ENCODE peak calls at places on chromosomes 3 and 15, in five cellular contexts. H is heart right ventricle, X is lower lobe of right lung, D is body of pancreas, M is stomach. R is an unnamed sample.
A peak's percentile ranks its signal among the peaks of the same experiment; 100 is the strongest.

GRCh38 chr3:115790759-115791158 is 167.4 kb downstream of the GAP43 start:
- DNase-seq in H (no peak), X (no peak), D (no peak), M (no peak), R (no peak)

GRCh38 chr15:89576417-89576773 is 1.1 kb downstream of the TICRR start:
- DNase-seq in H (no peak), X (no peak), D (no peak), M (no peak), R (no peak)

GRCh38 chr3:184322731-184323487 is 8.5 kb downstream of the EIF4G1 start:
- DNase-seq in H (no peak), X (no peak), D (no peak), M (no peak), R (no peak)

GRCh38 chr3:58032186-58032585 is 24.0 kb downstream of the FLNB start:
- DNase-seq in H (no peak), X (no peak), D (no peak), M (no peak), R (no peak)

GRCh38 chr15:42014406-42014805 is 6.4 kb downstream of the PLA2G4E start:
- DNase-seq in H (no peak), X (no peak), D (no peak), M (no peak), R (no peak)

GRCh38 chr15:98581715-98582114 is 66.6 kb upstream of the IGF1R start:
- DNase-seq in H (no peak), X (no peak), D (no peak), M (no peak), R (no peak)

GRCh38 chr3:111339017-111339416 is 203.0 kb upstream of the CD96 start:
- DNase-seq in H (no peak), X (no peak), D (no peak), M (no peak), R (no peak)

GRCh38 chr3:120093119-120093922 is 926 bp downstream of the GSK3B start:
- DNase-seq in H (peak; percentile 84), X (no peak), D (no peak), M (no peak), R (peak; percentile 3)

GRCh38 chr15:78550815-78551214 is 10.6 kb downstream of the PSMA4 start:
- DNase-seq in H (no peak), X (no peak), D (no peak), M (no peak), R (no peak)

GRCh38 chr3:168341192-168341816 is 245.6 kb upstream of the GOLIM4 start:
- DNase-seq in H (no peak), X (no peak), D (no peak), M (no peak), R (no peak)

GRCh38 chr3:60216462-60216861 is 1034.8 kb downstream of the FHIT start:
- DNase-seq in H (no peak), X (no peak), D (no peak), M (no peak), R (no peak)

GRCh38 chr3:55817177-55817576 is 330.1 kb upstream of the WNT5A start:
- DNase-seq in H (no peak), X (no peak), D (no peak), M (no peak), R (no peak)

GRCh38 chr15:52529289-52529929 is 729 bp upstream of the MYO5A start:
- DNase-seq in H (no peak), X (no peak), D (no peak), M (no peak), R (no peak)

GRCh38 chr15:33742807-33743206 is 225.5 kb upstream of the CHRM5 start:
- DNase-seq in H (no peak), X (no peak), D (no peak), M (no peak), R (no peak)

GRCh38 chr3:194103475-194103874 is 32.5 kb upstream of the HES1 start:
- DNase-seq in H (no peak), X (no peak), D (no peak), M (no peak), R (no peak)

GRCh38 chr3:170534232-170534631 is 51.6 kb downstream of the SLC7A14 start:
- DNase-seq in H (no peak), X (no peak), D (no peak), M (no peak), R (no peak)

GRCh38 chr15:95377251-95377852 is 953.1 kb upstream of the NR2F2 start:
- DNase-seq in H (no peak), X (no peak), D (no peak), M (no peak), R (no peak)

GRCh38 chr3:14791343-14791945 is 27.3 kb upstream of the FGD5 start:
- DNase-seq in H (peak; percentile 79), X (peak; percentile 66), D (peak; percentile 43), M (peak; percentile 70), R (no peak)

DNA sequence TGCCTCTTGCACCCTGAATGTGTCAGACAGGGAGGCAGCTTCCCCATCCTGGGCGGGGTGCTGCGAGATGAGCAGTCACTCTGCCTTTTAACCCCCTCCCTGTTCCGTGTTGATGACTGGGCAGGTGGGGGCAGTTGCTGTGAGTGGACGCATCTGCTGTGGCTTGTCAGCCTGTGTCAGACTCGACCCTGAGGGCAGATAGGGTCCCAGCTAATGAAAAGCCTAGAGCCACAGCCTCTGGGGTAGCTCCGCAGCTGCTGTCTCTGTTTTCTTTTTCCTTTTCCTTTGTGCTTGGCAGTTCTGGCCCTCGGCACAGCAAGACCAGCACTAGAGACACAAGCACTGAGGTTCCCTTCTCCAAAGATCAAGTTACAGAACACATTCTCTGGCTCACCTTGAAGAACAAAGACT is 43.0 kb upstream of the GLCE start:
- DNase-seq in H (no peak), X (no peak), D (no peak), M (no peak), R (no peak)
- H3K27ac ChIP-seq in H (no peak overlapping the region), X (no peak overlapping the region), D (no peak overlapping the region), M (no peak overlapping the region), R (no peak overlapping the region)

DNA sequence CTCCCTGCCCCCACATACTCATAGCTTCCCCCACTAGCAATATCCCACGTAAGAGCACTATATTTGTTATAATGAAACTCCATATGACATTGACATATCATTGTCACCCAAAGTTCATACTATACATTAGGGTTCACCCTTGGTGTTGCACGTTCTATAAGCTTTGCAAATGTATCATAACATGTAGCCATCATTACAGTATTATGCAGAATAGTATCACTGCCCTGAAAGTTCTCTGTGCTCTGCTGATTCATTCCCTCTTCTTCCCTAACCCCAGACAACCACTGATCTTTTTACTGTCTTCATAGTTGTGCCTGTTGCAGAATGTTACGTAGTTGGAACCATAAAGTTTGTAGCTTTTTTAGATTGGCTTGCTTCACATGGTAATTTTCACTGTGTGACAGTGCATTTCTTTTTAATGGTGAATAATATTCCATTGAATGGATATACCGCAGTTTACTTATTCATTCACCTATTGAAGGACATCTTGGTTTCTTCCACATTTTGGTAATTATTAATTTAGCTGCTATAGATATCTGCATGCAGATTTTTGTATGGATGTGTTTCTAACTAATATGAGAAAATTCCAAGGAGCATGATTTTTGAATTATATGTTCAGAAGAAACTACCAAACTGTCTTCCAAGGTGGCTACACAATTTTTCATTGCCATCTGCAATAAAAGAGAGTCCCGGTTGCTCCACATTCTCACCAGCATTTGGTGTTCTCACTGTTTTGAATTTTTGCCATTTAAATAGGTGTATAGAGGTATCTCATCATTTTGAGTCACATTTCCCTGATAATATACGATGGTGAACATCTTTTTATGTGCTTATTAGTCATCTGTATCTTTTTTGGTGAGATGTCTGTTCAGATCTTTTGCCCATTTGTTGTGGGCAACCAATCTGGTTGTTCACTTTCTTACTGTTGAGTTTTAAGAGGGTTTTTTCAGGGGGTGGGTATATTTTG is 59.7 kb downstream of the CD200 start:
- DNase-seq in H (no peak), X (no peak), D (no peak), M (no peak), R (no peak)
- H3K27ac ChIP-seq in H (no peak overlapping the region), X (no peak overlapping the region), D (no peak overlapping the region), M (peak overlapping the region; percentile 79), R (peak overlapping the region; percentile 89)

DNA sequence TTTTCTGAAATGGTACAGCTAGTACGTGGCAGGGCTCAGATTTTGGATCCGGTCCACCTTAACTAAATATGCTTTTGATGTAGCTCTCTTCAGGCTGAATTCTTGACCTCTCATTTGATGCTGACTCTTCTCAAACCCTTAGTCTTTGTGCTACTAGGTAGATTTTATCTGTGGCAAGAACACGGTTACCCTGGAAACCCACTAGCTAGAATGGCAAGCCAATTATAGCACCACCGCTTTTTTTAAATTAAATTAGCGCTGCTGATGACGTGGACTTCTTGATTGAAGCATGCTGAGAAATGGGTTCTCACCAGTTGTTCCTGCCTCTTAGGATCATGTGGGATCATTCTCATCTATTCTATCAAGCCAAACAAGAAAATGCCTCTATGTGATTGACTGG is 421.5 kb downstream of the LPP start:
- DNase-seq in H (no peak), X (no peak), D (no peak), M (no peak), R (no peak)
- H3K27ac ChIP-seq in H (no peak overlapping the region), X (no peak overlapping the region), D (no peak overlapping the region), M (no peak overlapping the region), R (no peak overlapping the region)

GRCh38 chr15:101121511-101122090 is 130.2 kb downstream of the CHSY1 start:
- DNase-seq in H (peak; percentile 87), X (peak; percentile 84), D (peak; percentile 21), M (peak; percentile 73), R (no peak)

GRCh38 chr15:101124731-101125558 is 126.9 kb downstream of the CHSY1 start:
- DNase-seq in H (no peak), X (no peak), D (no peak), M (no peak), R (no peak)

GRCh38 chr15:101122806-101123205 is 129.0 kb downstream of the CHSY1 start:
- DNase-seq in H (no peak), X (no peak), D (no peak), M (no peak), R (no peak)

GRCh38 chr15:101122266-101122665 is 129.6 kb downstream of the CHSY1 start:
- DNase-seq in H (no peak), X (no peak), D (no peak), M (no peak), R (no peak)

GRCh38 chr15:101123222-101123910 is 128.5 kb downstream of the CHSY1 start:
- DNase-seq in H (no peak), X (no peak), D (no peak), M (no peak), R (no peak)
- H3K27ac ChIP-seq in H (peak overlapping the region; percentile 94), X (no peak overlapping the region), D (no peak overlapping the region), M (no peak overlapping the region), R (no peak overlapping the region)

GRCh38 chr3:64685331-64685799 is 2.4 kb downstream of the ADAMTS9 start:
- DNase-seq in H (peak; percentile 75), X (peak; percentile 56), D (peak; percentile 25), M (no peak), R (peak; percentile 10)
- H3K27ac ChIP-seq in H (peak overlapping the region; percentile 94), X (peak overlapping the region; percentile 95), D (peak overlapping the region; percentile 73), M (peak overlapping the region; percentile 89), R (peak overlapping the region; percentile 58)

GRCh38 chr3:190008432-190008831 is 112.3 kb downstream of the P3H2 start:
- DNase-seq in H (no peak), X (no peak), D (no peak), M (no peak), R (no peak)
- H3K27ac ChIP-seq in H (no peak overlapping the region), X (no peak overlapping the region), D (no peak overlapping the region), M (no peak overlapping the region), R (no peak overlapping the region)

GRCh38 chr3:37130984-37131975 is 43.1 kb downstream of the LRRFIP2 start:
- DNase-seq in H (no peak), X (no peak), D (no peak), M (no peak), R (no peak)

GRCh38 chr3:37132334-37132733 is 42.0 kb downstream of the LRRFIP2 start:
- DNase-seq in H (no peak), X (no peak), D (no peak), M (no peak), R (no peak)

GRCh38 chr3:37127340-37127739 is 47.0 kb downstream of the LRRFIP2 start:
- DNase-seq in H (no peak), X (no peak), D (no peak), M (no peak), R (no peak)

GRCh38 chr3:37129871-37130270 is 44.5 kb downstream of the LRRFIP2 start:
- DNase-seq in H (no peak), X (no peak), D (no peak), M (no peak), R (no peak)

GRCh38 chr3:37130448-37130847 is 43.9 kb downstream of the LRRFIP2 start:
- DNase-seq in H (no peak), X (no peak), D (no peak), M (no peak), R (no peak)
- H3K27ac ChIP-seq in H (no peak overlapping the region), X (no peak overlapping the region), D (no peak overlapping the region), M (no peak overlapping the region), R (no peak overlapping the region)